ENCODE peak calls at places on chromosomes 13 and 19, in six cellular contexts. H is K562, B is heart left ventricle, D is A549, N is uterus, Y is stomach. I is an unnamed sample. For H3K4me1, the result is how much of the 10 kb centered on the place peaks cover.

GRCh38 chr13:94878721-94879120 is 166.4 kb upstream of the SOX21 start:
- DNase-seq in H (no peak), N (no peak), B (no peak), Y (no peak), D (no peak), I (no peak)

GRCh38 chr19:48830965-48831364 is 5.3 kb downstream of the HSD17B14 start:
- DNase-seq in N (no peak), H (no peak), Y (no peak), B (no peak), D (no peak), I (no peak)

GRCh38 chr19:15563325-15563794 is 51.7 kb upstream of the CYP4F8 start:
- DNase-seq in D (no peak), H (no peak), Y (peak), B (peak), N (no peak), I (no peak)

GRCh38 chr13:113742000-113742441 is 17.0 kb upstream of the TMEM255B start:
- DNase-seq in D (peak), H (peak), Y (peak), B (peak), N (no peak), I (no peak)

GRCh38 chr13:110000534-110001345 is 214.4 kb upstream of the IRS2 start:
- DNase-seq in D (no peak), H (no peak), N (no peak), Y (no peak), B (no peak), I (no peak)

GRCh38 chr19:45809643-45810159 is 5.4 kb downstream of the RSPH6A start:
- DNase-seq in D (peak), B (no peak), N (no peak), Y (no peak), H (peak), I (no peak)

GRCh38 chr13:25657062-25657588 is 285.4 kb downstream of the ATP8A2 start:
- DNase-seq in B (no peak), N (no peak), D (no peak), H (no peak), Y (no peak), I (no peak)

GRCh38 chr13:50366488-50367174 is 351.4 kb downstream of the KCNRG start:
- DNase-seq in B (no peak), Y (no peak), D (no peak), H (no peak), N (no peak), I (no peak)

GRCh38 chr13:96581741-96582140 is 412.5 kb downstream of the OXGR1 start:
- DNase-seq in B (no peak), H (no peak), N (no peak), Y (no peak), D (no peak), I (no peak)

GRCh38 chr19:35935911-35936737 is at the start of gene LRFN3:
- DNase-seq in B (peak), H (peak), D (peak), N (peak), Y (peak), I (no peak)

GRCh38 chr13:93151277-93151676 is 75.3 kb upstream of the GPC6 start:
- DNase-seq in B (no peak), D (no peak), H (no peak), N (no peak), Y (no peak), I (no peak)

GRCh38 chr19:23415561-23416191 is 20.4 kb upstream of the ZNF91 start:
- DNase-seq in B (peak), Y (no peak), D (no peak), N (no peak), H (no peak), I (no peak)

GRCh38 chr13:30466358-30466714 is 600 bp upstream of the HMGB1 start:
- DNase-seq in Y (no peak), D (peak), N (no peak), H (no peak), B (no peak), I (no peak)

GRCh38 chr13:78786399-78786879 is 127.5 kb upstream of the OBI1 start:
- DNase-seq in Y (no peak), D (no peak), B (no peak), N (no peak), H (no peak), I (no peak)

GRCh38 chr19:58550362-58551122 is 4.4 kb downstream of the CHMP2A start:
- DNase-seq in H (no peak), N (no peak), D (no peak), B (no peak), Y (no peak), I (no peak)

GRCh38 chr19:10390652-10391286 is 10.4 kb upstream of the TYK2 start:
- DNase-seq in H (peak), Y (peak), B (no peak), D (peak), N (peak), I (no peak)

GRCh38 chr19:41192574-41193419 is at the start of gene CYP2S1:
- DNase-seq in D (peak), B (peak), N (no peak), Y (peak), H (peak), I (no peak)

GRCh38 chr13:46491641-46492040 is 61.3 kb upstream of the LRCH1 start:
- DNase-seq in B (no peak), N (no peak), D (no peak), Y (no peak), H (no peak), I (no peak)

GRCh38 chr19:8302734-8303133 is 5.4 kb downstream of the CD320 start:
- DNase-seq in H (no peak), Y (peak), N (no peak), B (no peak), D (no peak), I (no peak)

GRCh38 chr13:106302843-106303242 is 232.6 kb downstream of the EFNB2 start:
- DNase-seq in H (no peak), B (no peak), D (no peak), Y (no peak), N (no peak), I (no peak)

GRCh38 chr13:69950160-69950559 is 157.5 kb upstream of the ATXN8OS start:
- DNase-seq in H (no peak), D (no peak), N (no peak), Y (no peak), B (no peak), I (no peak)

GRCh38 chr13:23578411-23579071 is 8.3 kb downstream of the TNFRSF19 start:
- DNase-seq in B (peak), Y (peak), H (peak), N (peak), D (peak), I (no peak)

GRCh38 chr19:49818691-49819331 is 722 bp downstream of the MED25 start:
- DNase-seq in D (no peak), B (no peak), Y (no peak), N (no peak), H (peak), I (no peak)

GRCh38 chr13:77678691-77679090 is 18.8 kb upstream of the SLAIN1 start:
- DNase-seq in Y (no peak), D (no peak), H (no peak), B (no peak), N (no peak), I (no peak)

GRCh38 chr13:38763446-38764381 is 76.8 kb downstream of the FREM2 start:
- DNase-seq in H (no peak), N (no peak), D (peak), B (no peak), Y (no peak), I (no peak)

GRCh38 chr13:75355609-75356008 is 126.4 kb downstream of the TBC1D4 start:
- DNase-seq in H (no peak), B (no peak), N (no peak), Y (no peak), D (no peak), I (no peak)

GRCh38 chr13:98143601-98144500 is 957 bp downstream of the FARP1 start:
- DNase-seq in D (no peak), B (peak), H (no peak), N (peak), Y (no peak), I (no peak)

GRCh38 chr19:28288850-28289249 is 924.1 kb downstream of the UQCRFS1 start:
- DNase-seq in D (no peak), H (no peak), B (no peak), N (peak), Y (no peak), I (no peak)

GRCh38 chr13:26961890-26962615 is 201.5 kb upstream of the GPR12 start:
- DNase-seq in H (peak), D (no peak), Y (peak), B (no peak), N (no peak), I (no peak)
- H3K27ac ChIP-seq in H (no peak), D (no peak), Y (peak), B (no peak), N (no peak), I (no peak)

DNA sequence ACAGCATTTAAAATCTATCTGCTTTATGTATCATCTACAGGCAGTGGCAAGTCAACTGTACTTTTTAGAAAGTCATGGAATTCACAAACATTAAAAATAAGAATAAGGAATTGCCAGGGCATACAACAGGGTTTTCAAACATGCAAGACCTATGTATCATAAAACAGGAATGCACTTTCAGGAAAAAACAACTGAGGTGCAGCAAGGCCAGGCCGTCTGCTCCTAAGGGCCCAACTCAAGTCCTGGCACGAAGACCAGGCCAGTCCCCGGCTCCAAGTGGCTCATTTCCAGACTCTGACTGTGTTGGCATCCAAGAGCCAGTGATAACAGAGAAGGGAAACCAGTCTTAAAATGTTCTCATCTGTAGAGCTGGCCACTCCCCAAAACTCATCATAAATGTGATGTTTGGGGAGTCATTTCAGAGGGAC is 7.1 kb downstream of the RFX2 start:
- DNase-seq in Y (peak), N (peak), H (no peak), D (no peak), B (peak), I (no peak)
- TF ChIP-seq POLR2A in Y (no peak), N (no peak), H (no peak), D (no peak), B (no peak), I (no peak)

GRCh38 chr13:20991741-20992520 is 69.5 kb downstream of the LATS2 start:
- DNase-seq in B (no peak), D (no peak), Y (no peak), H (no peak), N (no peak), I (no peak)

GRCh38 chr13:20994441-20994821 is 67.0 kb downstream of the LATS2 start:
- DNase-seq in D (no peak), B (no peak), H (no peak), Y (no peak), N (no peak), I (no peak)

GRCh38 chr13:20995245-20995829 is 66.0 kb downstream of the LATS2 start:
- DNase-seq in Y (no peak), D (no peak), B (no peak), N (no peak), H (no peak), I (no peak)

GRCh38 chr13:20993661-20994440 is 67.5 kb downstream of the LATS2 start:
- DNase-seq in Y (no peak), N (no peak), D (no peak), H (peak), B (no peak), I (no peak)

DNA sequence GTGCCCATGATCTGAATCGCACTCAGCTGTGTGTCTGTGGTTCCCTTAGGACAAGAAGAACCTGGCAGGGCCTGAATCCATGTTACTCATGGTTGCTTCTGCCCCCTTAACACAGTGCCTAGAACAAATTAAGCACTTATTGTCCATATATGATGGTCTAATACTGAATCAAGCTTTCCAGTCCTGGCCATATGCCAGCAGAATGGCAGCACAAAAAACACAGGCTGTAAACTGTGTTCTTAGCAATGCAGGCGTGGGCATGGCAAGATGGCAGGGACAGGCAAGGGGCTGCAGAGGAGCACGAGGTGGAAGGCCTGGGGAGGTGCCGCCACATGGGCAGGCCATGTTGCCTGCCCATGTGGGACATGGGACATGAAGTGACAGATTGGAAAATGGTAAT is 68.2 kb downstream of the LATS2 start:
- DNase-seq in N (no peak), H (no peak), Y (no peak), B (no peak), D (no peak), I (no peak)
- H3K4me1 ChIP-seq in N (under half), H (under half), Y (under half), B (under half), D (under half), I (under half)

DNA sequence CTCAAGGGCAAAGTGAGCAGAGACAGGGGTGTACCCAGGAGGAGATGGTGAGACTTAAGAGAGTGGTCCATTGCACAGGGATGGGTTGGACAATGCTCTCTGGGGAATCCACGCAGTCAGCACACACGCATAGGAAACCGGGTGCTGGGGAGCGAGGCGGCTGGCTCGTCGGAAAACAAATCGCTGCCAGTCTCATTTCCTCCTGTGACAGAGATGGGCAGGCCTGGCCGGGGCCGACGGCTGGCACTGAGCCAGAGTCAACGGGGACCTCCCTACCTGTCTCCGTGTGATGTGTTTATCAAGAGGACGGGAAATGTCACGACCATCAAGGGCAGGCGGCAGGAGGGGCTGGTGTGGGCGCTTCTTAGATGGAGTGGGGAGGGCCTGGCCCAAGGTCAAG is 27.3 kb downstream of the PTPRS start:
- DNase-seq in H (no peak), Y (peak), B (no peak), D (no peak), N (no peak), I (no peak)
- H3K27ac ChIP-seq in H (no peak), Y (peak), B (no peak), D (no peak), N (no peak), I (no peak)

GRCh38 chr19:17326595-17326966 is 8.1 kb downstream of the ANO8 start:
- DNase-seq in D (no peak), H (no peak), B (no peak), N (no peak), Y (no peak), I (no peak)

GRCh38 chr19:17328517-17329060 is 6.1 kb downstream of the ANO8 start:
- DNase-seq in N (no peak), H (peak), B (no peak), Y (no peak), D (no peak), I (no peak)

GRCh38 chr19:17327068-17327653 is 7.5 kb downstream of the ANO8 start:
- DNase-seq in Y (no peak), N (no peak), H (no peak), D (no peak), B (no peak), I (no peak)

GRCh38 chr19:17329061-17329767 is 5.4 kb downstream of the ANO8 start:
- DNase-seq in B (no peak), D (no peak), H (no peak), Y (no peak), N (no peak), I (no peak)

DNA sequence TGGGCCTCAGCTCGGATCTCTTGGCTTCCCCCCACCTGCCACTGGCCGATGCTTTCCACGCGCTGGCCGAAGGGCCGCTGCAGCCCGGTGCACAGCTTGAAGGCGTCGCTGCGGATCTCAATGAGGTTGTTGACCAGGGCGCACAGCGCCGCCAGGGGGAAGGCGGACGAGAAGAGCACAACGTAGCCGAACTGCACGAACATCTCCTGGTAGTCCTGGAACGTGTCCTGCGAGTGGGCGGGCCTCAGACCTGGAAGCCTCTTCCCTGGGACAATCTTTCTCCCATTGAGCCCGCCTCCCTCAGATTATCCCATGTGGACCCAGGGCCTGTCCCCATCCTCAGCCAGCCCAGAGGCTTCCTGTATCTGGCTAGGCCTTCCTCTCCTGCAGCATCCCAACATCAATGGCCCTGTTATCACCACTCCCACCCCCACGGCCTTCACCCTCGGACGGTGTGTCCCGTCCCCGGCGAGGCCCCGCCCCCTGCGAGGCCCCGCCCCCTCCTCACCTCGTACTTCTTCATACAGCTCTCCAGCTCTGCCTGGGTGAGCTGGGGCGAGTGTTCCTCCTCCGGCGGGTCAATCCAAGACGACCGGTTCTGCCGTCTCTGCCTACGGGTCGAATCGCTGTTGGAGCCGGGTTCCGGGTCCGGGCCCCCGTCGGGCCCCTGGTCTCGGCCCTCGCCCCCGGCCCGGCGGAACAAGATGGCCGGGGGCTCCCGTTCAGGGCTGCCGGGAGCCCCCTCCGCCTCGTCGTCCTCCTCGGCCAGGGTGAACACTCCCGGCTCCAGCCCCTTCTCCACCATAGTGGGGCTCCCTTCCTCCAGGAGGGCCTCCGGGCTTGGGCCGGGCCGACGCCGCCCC is 6.8 kb downstream of the ANO8 start:
- DNase-seq in Y (peak), D (no peak), H (peak), N (peak), B (no peak), I (no peak)
- TF ChIP-seq POLR2A in Y (no peak), D (no peak), H (peak), N (no peak), B (no peak), I (no peak)

I was measured in vagina.